ENCODE peak calls at places on chromosome 6, in six cellular contexts. One of them, this sample, is unnamed.

GRCh38 chr6:28553986-28554881 is 28.6 kb downstream of the GPX5 start:
- DNase-seq in MCF 10A: no peak
- DNase-seq in A172: no peak
- DNase-seq in lower leg skin: no peak
- DNase-seq in fibroblast of mammary gland: no peak
- DNase-seq in OCI-LY7: no peak
- DNase-seq in this sample: no peak

GRCh38 chr6:48613221-48613949 is 502.4 kb upstream of the PTCHD4 start:
- DNase-seq in fibroblast of mammary gland: no peak
- DNase-seq in MCF 10A: peak; percentile 9
- DNase-seq in OCI-LY7: no peak
- DNase-seq in A172: no peak
- DNase-seq in lower leg skin: no peak
- DNase-seq in this sample: no peak

GRCh38 chr6:75759207-75759606 is 10.2 kb downstream of the MYO6 start:
- DNase-seq in lower leg skin: no peak
- DNase-seq in MCF 10A: no peak
- DNase-seq in A172: no peak
- DNase-seq in fibroblast of mammary gland: no peak
- DNase-seq in OCI-LY7: no peak
- DNase-seq in this sample: peak; percentile 59

GRCh38 chr6:149004664-149005063 is 257.8 kb downstream of the UST start:
- DNase-seq in OCI-LY7: no peak
- DNase-seq in fibroblast of mammary gland: no peak
- DNase-seq in lower leg skin: no peak
- DNase-seq in MCF 10A: no peak
- DNase-seq in A172: no peak
- DNase-seq in this sample: no peak

GRCh38 chr6:36727491-36728021 is 29.9 kb downstream of the RAB44 start:
- DNase-seq in fibroblast of mammary gland: peak; percentile 37
- DNase-seq in lower leg skin: no peak
- DNase-seq in OCI-LY7: no peak
- DNase-seq in A172: peak; percentile 80
- DNase-seq in MCF 10A: no peak
- DNase-seq in this sample: no peak

GRCh38 chr6:74277749-74278148 is 581.7 kb downstream of the CD109 start:
- DNase-seq in MCF 10A: peak; percentile 33
- DNase-seq in A172: no peak
- DNase-seq in OCI-LY7: no peak
- DNase-seq in fibroblast of mammary gland: no peak
- DNase-seq in lower leg skin: no peak
- DNase-seq in this sample: no peak

GRCh38 chr6:155717369-155717768 is 261.7 kb upstream of the NOX3 start:
- DNase-seq in lower leg skin: no peak
- DNase-seq in MCF 10A: no peak
- DNase-seq in A172: no peak
- DNase-seq in fibroblast of mammary gland: no peak
- DNase-seq in OCI-LY7: no peak
- DNase-seq in this sample: no peak

GRCh38 chr6:123380257-123380656 is 256.5 kb downstream of the TRDN start:
- DNase-seq in OCI-LY7: peak; percentile 6
- DNase-seq in lower leg skin: no peak
- DNase-seq in fibroblast of mammary gland: peak; percentile 43
- DNase-seq in MCF 10A: peak; percentile 56
- DNase-seq in A172: peak; percentile 61
- DNase-seq in this sample: no peak

GRCh38 chr6:144349690-144350132 is 64.6 kb downstream of the UTRN start:
- DNase-seq in fibroblast of mammary gland: peak; percentile 64
- DNase-seq in A172: peak; percentile 73
- DNase-seq in OCI-LY7: peak; percentile 19
- DNase-seq in MCF 10A: peak; percentile 81
- DNase-seq in lower leg skin: no peak
- DNase-seq in this sample: peak; percentile 72

GRCh38 chr6:127266178-127266891 is at the start of gene RNF146:
- DNase-seq in A172: peak; percentile 83
- DNase-seq in lower leg skin: peak; percentile 85
- DNase-seq in fibroblast of mammary gland: peak; percentile 86
- DNase-seq in OCI-LY7: peak; percentile 85
- DNase-seq in MCF 10A: peak; percentile 81
- DNase-seq in this sample: peak; percentile 92

GRCh38 chr6:43436577-43437282 is 9.4 kb downstream of the ABCC10 start:
- DNase-seq in MCF 10A: peak; percentile 95
- DNase-seq in lower leg skin: peak; percentile 59
- DNase-seq in OCI-LY7: no peak
- DNase-seq in fibroblast of mammary gland: peak; percentile 86
- DNase-seq in A172: peak; percentile 77
- DNase-seq in this sample: no peak

GRCh38 chr6:143675946-143676345 is 1.8 kb upstream of the PHACTR2 start:
- DNase-seq in OCI-LY7: no peak
- DNase-seq in fibroblast of mammary gland: peak; percentile 53
- DNase-seq in MCF 10A: peak; percentile 65
- DNase-seq in A172: no peak
- DNase-seq in lower leg skin: no peak
- DNase-seq in this sample: no peak